ENCODE peak calls at places on chromosomes 5 and 9, in eight cellular contexts. One of them, this sample, is unnamed. For H3K4me1 and H3K36me3, the result is how much of the 10 kb centered on the place peaks cover.

GRCh38 chr9:95506692-95507455 is 9.9 kb downstream of the PTCH1 start:
- DNase-seq in IMR-90: peak
- DNase-seq in ascending aorta: peak
- DNase-seq in fibroblast of lung: peak
- DNase-seq in transverse colon: peak
- DNase-seq in thoracic aorta: no peak
- DNase-seq in keratinocyte: no peak
- DNase-seq in neuronal stem cell: no peak
- DNase-seq in this sample: peak

GRCh38 chr5:43065384-43066230 is 25.5 kb upstream of the ANXA2R start:
- DNase-seq in IMR-90: peak
- DNase-seq in ascending aorta: peak
- DNase-seq in fibroblast of lung: peak
- DNase-seq in transverse colon: peak
- DNase-seq in thoracic aorta: no peak
- DNase-seq in keratinocyte: no peak
- DNase-seq in neuronal stem cell: peak
- DNase-seq in this sample: peak

GRCh38 chr9:90916147-90916734 is 114.6 kb downstream of the SYK start:
- DNase-seq in IMR-90: peak
- DNase-seq in ascending aorta: no peak
- DNase-seq in fibroblast of lung: no peak
- DNase-seq in transverse colon: no peak
- DNase-seq in thoracic aorta: no peak
- DNase-seq in keratinocyte: no peak
- DNase-seq in neuronal stem cell: no peak
- DNase-seq in this sample: no peak

GRCh38 chr5:141758316-141758965 is 76.4 kb upstream of the ARAP3 start:
- DNase-seq in IMR-90: no peak
- DNase-seq in ascending aorta: no peak
- DNase-seq in fibroblast of lung: no peak
- DNase-seq in transverse colon: no peak
- DNase-seq in thoracic aorta: no peak
- DNase-seq in keratinocyte: no peak
- DNase-seq in neuronal stem cell: peak
- DNase-seq in this sample: no peak

GRCh38 chr5:29697786-29698414 is 1495.6 kb upstream of the CDH6 start:
- DNase-seq in IMR-90: no peak
- DNase-seq in ascending aorta: no peak
- DNase-seq in fibroblast of lung: no peak
- DNase-seq in transverse colon: no peak
- DNase-seq in thoracic aorta: no peak
- DNase-seq in keratinocyte: no peak
- DNase-seq in neuronal stem cell: peak
- DNase-seq in this sample: no peak

GRCh38 chr9:94865599-94866456 is 139.3 kb downstream of the AOPEP start:
- DNase-seq in IMR-90: peak
- DNase-seq in ascending aorta: peak
- DNase-seq in fibroblast of lung: peak
- DNase-seq in transverse colon: no peak
- DNase-seq in thoracic aorta: no peak
- DNase-seq in keratinocyte: no peak
- DNase-seq in neuronal stem cell: peak
- DNase-seq in this sample: peak

GRCh38 chr9:137828527-137829259 is 48.9 kb upstream of the CACNA1B start:
- DNase-seq in IMR-90: peak
- DNase-seq in ascending aorta: no peak
- DNase-seq in fibroblast of lung: peak
- DNase-seq in transverse colon: no peak
- DNase-seq in thoracic aorta: no peak
- DNase-seq in keratinocyte: no peak
- DNase-seq in neuronal stem cell: peak
- DNase-seq in this sample: peak

GRCh38 chr9:78029601-78030552 is 1.7 kb downstream of the GNAQ start:
- DNase-seq in IMR-90: peak
- DNase-seq in ascending aorta: peak
- DNase-seq in fibroblast of lung: peak
- DNase-seq in transverse colon: peak
- DNase-seq in thoracic aorta: no peak
- DNase-seq in keratinocyte: no peak
- DNase-seq in neuronal stem cell: no peak
- DNase-seq in this sample: peak

GRCh38 chr9:36151306-36152210 is 15.0 kb downstream of the GLIPR2 start:
- DNase-seq in IMR-90: peak
- DNase-seq in ascending aorta: peak
- DNase-seq in fibroblast of lung: peak
- DNase-seq in transverse colon: peak
- DNase-seq in thoracic aorta: no peak
- DNase-seq in keratinocyte: no peak
- DNase-seq in neuronal stem cell: no peak
- DNase-seq in this sample: no peak

GRCh38 chr5:160188968-160189319 is 40.4 kb upstream of the FABP6 start:
- DNase-seq in IMR-90: no peak
- DNase-seq in ascending aorta: no peak
- DNase-seq in fibroblast of lung: no peak
- DNase-seq in transverse colon: no peak
- DNase-seq in thoracic aorta: no peak
- DNase-seq in keratinocyte: no peak
- DNase-seq in neuronal stem cell: no peak
- DNase-seq in this sample: no peak
- H3K4me3 ChIP-seq in IMR-90: no peak
- H3K4me3 ChIP-seq in ascending aorta: peak
- H3K4me3 ChIP-seq in fibroblast of lung: no peak
- H3K4me3 ChIP-seq in transverse colon: no peak
- H3K4me3 ChIP-seq in thoracic aorta: peak
- H3K4me3 ChIP-seq in keratinocyte: no peak
- H3K4me3 ChIP-seq in neuronal stem cell: no peak
- H3K4me3 ChIP-seq in this sample: peak

GRCh38 chr5:56737918-56738606 is 77.3 kb upstream of the MAP3K1 start:
- DNase-seq in IMR-90: no peak
- DNase-seq in ascending aorta: no peak
- DNase-seq in fibroblast of lung: no peak
- DNase-seq in transverse colon: no peak
- DNase-seq in thoracic aorta: no peak
- DNase-seq in keratinocyte: no peak
- DNase-seq in neuronal stem cell: no peak
- DNase-seq in this sample: no peak

GRCh38 chr5:56733580-56733979 is 81.8 kb upstream of the MAP3K1 start:
- DNase-seq in IMR-90: no peak
- DNase-seq in ascending aorta: no peak
- DNase-seq in fibroblast of lung: no peak
- DNase-seq in transverse colon: no peak
- DNase-seq in thoracic aorta: no peak
- DNase-seq in keratinocyte: no peak
- DNase-seq in neuronal stem cell: no peak
- DNase-seq in this sample: no peak

GRCh38 chr5:56734066-56734766 is 81.1 kb upstream of the MAP3K1 start:
- DNase-seq in IMR-90: no peak
- DNase-seq in ascending aorta: no peak
- DNase-seq in fibroblast of lung: no peak
- DNase-seq in transverse colon: no peak
- DNase-seq in thoracic aorta: no peak
- DNase-seq in keratinocyte: no peak
- DNase-seq in neuronal stem cell: no peak
- DNase-seq in this sample: no peak

GRCh38 chr5:56737002-56737621 is 78.2 kb upstream of the MAP3K1 start:
- DNase-seq in IMR-90: peak
- DNase-seq in ascending aorta: no peak
- DNase-seq in fibroblast of lung: peak
- DNase-seq in transverse colon: no peak
- DNase-seq in thoracic aorta: no peak
- DNase-seq in keratinocyte: no peak
- DNase-seq in neuronal stem cell: no peak
- DNase-seq in this sample: no peak

DNA sequence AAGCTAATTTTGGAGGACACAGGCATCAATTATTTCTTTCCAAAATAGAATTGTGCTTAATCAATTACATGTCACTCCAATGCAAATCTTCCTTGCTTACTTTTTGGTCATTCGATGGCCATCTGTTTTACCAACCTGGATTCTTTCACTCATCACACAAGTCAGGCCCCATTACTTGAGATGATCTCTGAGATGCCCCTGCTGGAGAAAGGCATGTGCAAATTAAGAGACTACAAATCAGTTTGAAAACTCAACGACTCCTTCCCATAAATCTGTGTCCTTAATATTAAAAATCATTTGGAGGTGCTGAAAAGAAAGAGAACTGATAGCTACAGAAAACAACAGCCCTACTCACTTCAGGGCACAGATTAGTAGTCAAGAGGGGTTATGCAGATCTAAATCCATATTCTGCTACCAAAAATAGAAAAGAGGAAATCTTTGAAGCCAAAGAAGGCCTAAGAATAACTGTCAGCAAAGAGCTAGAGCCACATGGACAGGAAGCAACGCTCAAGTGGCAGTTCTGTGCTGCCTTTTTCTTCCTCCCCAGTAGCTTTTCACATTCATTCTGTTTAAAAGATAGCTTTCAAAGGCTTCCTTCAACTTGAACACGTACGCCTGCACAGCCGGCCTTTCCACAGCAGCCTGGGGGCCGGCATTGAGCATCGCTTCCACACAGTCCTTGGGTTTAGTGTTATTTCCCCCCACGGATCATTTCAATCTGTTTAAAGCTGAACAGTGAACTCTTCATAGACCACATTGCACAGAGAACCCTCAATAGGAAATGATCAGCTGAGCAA is 79.3 kb upstream of the MAP3K1 start:
- DNase-seq in IMR-90: no peak
- DNase-seq in ascending aorta: no peak
- DNase-seq in fibroblast of lung: no peak
- DNase-seq in transverse colon: no peak
- DNase-seq in thoracic aorta: no peak
- DNase-seq in keratinocyte: no peak
- DNase-seq in neuronal stem cell: no peak
- DNase-seq in this sample: no peak
- H3K4me1 ChIP-seq in IMR-90: under half
- H3K4me1 ChIP-seq in ascending aorta: under half
- H3K4me1 ChIP-seq in fibroblast of lung: under half
- H3K4me1 ChIP-seq in transverse colon: under half
- H3K4me1 ChIP-seq in thoracic aorta: under half
- H3K4me1 ChIP-seq in keratinocyte: under half
- H3K4me1 ChIP-seq in neuronal stem cell: under half
- H3K4me1 ChIP-seq in this sample: under half

DNA sequence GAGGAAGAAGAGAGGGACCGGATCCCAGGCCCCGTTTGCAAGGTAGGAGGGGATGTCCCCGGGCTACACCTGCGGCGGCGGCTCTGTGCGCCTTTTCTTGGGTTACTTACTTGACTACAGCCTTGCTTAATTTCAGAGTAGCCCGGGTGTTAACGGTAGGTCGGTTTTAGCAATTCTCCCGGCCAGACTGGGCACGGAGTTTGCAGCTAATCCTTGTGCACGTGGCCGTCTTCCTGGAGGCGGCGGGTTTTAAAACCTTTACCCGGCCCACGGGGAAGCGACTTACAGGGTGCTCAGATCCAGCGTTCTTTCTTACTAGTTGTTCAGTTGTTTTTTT is 313 bp downstream of the BRIX1 start:
- DNase-seq in IMR-90: no peak
- DNase-seq in ascending aorta: no peak
- DNase-seq in fibroblast of lung: peak
- DNase-seq in transverse colon: no peak
- DNase-seq in thoracic aorta: no peak
- DNase-seq in keratinocyte: no peak
- DNase-seq in neuronal stem cell: no peak
- DNase-seq in this sample: peak
- H3K36me3 ChIP-seq in IMR-90: under half
- H3K36me3 ChIP-seq in ascending aorta: under half
- H3K36me3 ChIP-seq in fibroblast of lung: under half
- H3K36me3 ChIP-seq in transverse colon: under half
- H3K36me3 ChIP-seq in thoracic aorta: under half
- H3K36me3 ChIP-seq in keratinocyte: under half
- H3K36me3 ChIP-seq in neuronal stem cell: under half
- H3K36me3 ChIP-seq in this sample: under half

DNA sequence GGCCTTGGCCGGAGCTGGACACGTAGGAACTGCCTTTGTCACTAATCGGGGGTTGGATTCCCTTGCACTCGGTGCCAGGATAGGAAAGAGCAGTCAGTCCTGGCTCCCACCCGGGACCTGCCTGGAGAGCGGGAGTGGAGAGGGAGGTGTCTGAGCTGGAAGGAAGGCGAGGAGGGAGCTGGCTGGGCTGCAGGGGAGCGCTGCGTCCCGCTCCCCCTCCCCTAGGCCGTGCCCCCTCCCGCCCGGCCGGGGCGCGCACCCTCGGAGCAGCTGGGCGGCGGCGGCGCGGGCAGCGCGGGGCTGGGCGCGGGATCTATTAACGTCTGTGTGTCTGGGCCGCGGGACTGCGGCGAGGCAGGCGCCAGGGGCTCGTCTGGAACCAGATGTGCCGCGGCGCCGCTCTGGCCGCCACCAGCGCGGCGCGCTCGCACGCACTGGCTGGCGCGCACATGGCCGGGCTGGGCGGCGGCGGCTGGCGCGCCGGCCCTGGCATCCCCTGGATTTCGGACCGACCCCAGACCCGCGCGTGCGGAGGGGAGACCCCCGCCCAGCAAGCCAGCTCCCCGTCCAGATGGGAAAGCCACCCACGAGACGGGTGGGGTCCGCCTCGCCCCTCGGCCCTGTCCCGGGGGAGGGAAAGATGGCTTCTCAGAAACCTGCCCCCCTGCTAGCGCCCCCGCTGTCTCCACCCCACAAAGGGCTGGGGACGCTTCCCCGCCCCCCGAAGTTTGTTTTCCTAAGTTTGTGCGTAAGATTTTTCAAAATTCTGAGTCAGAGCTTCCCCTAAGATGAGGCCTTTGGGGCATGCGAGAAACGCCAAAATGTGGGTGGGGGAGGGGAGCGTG is 31.9 kb downstream of the PRRX2 start:
- DNase-seq in IMR-90: peak
- DNase-seq in ascending aorta: peak
- DNase-seq in fibroblast of lung: peak
- DNase-seq in transverse colon: peak
- DNase-seq in thoracic aorta: peak
- DNase-seq in keratinocyte: no peak
- DNase-seq in neuronal stem cell: no peak
- DNase-seq in this sample: peak
- H3K4me3 ChIP-seq in IMR-90: peak
- H3K4me3 ChIP-seq in ascending aorta: peak
- H3K4me3 ChIP-seq in fibroblast of lung: peak
- H3K4me3 ChIP-seq in transverse colon: peak
- H3K4me3 ChIP-seq in thoracic aorta: peak
- H3K4me3 ChIP-seq in keratinocyte: peak
- H3K4me3 ChIP-seq in neuronal stem cell: peak
- H3K4me3 ChIP-seq in this sample: peak

GRCh38 chr9:757246-757881 is 84.1 kb upstream of the DMRT1 start:
- DNase-seq in IMR-90: peak
- DNase-seq in ascending aorta: peak
- DNase-seq in fibroblast of lung: peak
- DNase-seq in transverse colon: peak
- DNase-seq in thoracic aorta: no peak
- DNase-seq in keratinocyte: no peak
- DNase-seq in neuronal stem cell: peak
- DNase-seq in this sample: peak
- H3K4me1 ChIP-seq in IMR-90: under half
- H3K4me1 ChIP-seq in ascending aorta: under half
- H3K4me1 ChIP-seq in fibroblast of lung: under half
- H3K4me1 ChIP-seq in transverse colon: under half
- H3K4me1 ChIP-seq in thoracic aorta: half or more
- H3K4me1 ChIP-seq in keratinocyte: under half
- H3K4me1 ChIP-seq in neuronal stem cell: under half
- H3K4me1 ChIP-seq in this sample: under half

This sample was measured in adipocyte.